ENCODE peak calls at places on chromosomes 4 and X, in nine cellular contexts. I is mammary epithelial cell, R is A549, Q is AG10803, S is heart left ventricle, L is cardiac fibroblast, T is lower leg skin, K is lower lobe of right lung, D is cardiac muscle cell. J is an unnamed sample.
A peak's percentile ranks its signal among the peaks of the same experiment; 100 is the strongest.

GRCh38 chrX:24055043-24055356 is 244 bp downstream of the EIF2S3 start:
- DNase-seq in I (no peak), R (no peak), Q (no peak), S (no peak), L (no peak), T (peak; percentile 87), K (no peak), D (no peak), J (no peak)

GRCh38 chr4:106987314-106987713 is 48.8 kb downstream of the DKK2 start:
- DNase-seq in I (no peak), R (no peak), Q (no peak), S (no peak), L (no peak), T (no peak), K (no peak), D (no peak), J (no peak)

GRCh38 chrX:136204571-136204970 is 46.6 kb downstream of the MAP7D3 start:
- DNase-seq in I (peak; percentile 31), R (peak; percentile 15), Q (peak; percentile 83), S (peak; percentile 35), L (peak; percentile 80), T (peak; percentile 88), K (peak; percentile 57), D (no peak), J (peak; percentile 76)

GRCh38 chr4:92303621-92304027 is at the start of gene GRID2:
- DNase-seq in I (peak; percentile 1), R (peak; percentile 1), Q (no peak), S (no peak), L (peak; percentile 8), T (no peak), K (no peak), D (peak; percentile 62), J (peak; percentile 8)

GRCh38 chr4:88606832-88607231 is 14.6 kb downstream of the HERC3 start:
- DNase-seq in I (peak; percentile 83), R (no peak), Q (no peak), S (no peak), L (no peak), T (no peak), K (no peak), D (no peak), J (no peak)

GRCh38 chrX:19602866-19603620 is 87.7 kb upstream of the MAP3K15 start:
- DNase-seq in I (peak; percentile 83), R (peak; percentile 54), Q (peak; percentile 55), S (no peak), L (peak; percentile 33), T (no peak), K (no peak), D (no peak), J (peak; percentile 43)

GRCh38 chrX:1185556-1185955 is 26.9 kb downstream of the CRLF2 start:
- DNase-seq in I (no peak), R (no peak), Q (no peak), S (no peak), L (no peak), T (peak; percentile 50), K (no peak), D (no peak), J (no peak)

GRCh38 chr4:110988741-110989140 is 365.9 kb upstream of the PITX2 start:
- DNase-seq in I (no peak), R (no peak), Q (no peak), S (no peak), L (no peak), T (no peak), K (no peak), D (peak; percentile 2), J (no peak)

GRCh38 chr4:140609548-140610425 is 41.0 kb upstream of the UCP1 start:
- DNase-seq in I (peak; percentile 45), R (peak; percentile 55), Q (peak; percentile 49), S (peak; percentile 28), L (peak; percentile 61), T (no peak), K (no peak), D (peak; percentile 82), J (peak; percentile 69)

GRCh38 chr4:47668810-47669408 is 169.0 kb downstream of the CORIN start:
- DNase-seq in I (peak; percentile 38), R (peak; percentile 3), Q (peak; percentile 61), S (no peak), L (peak; percentile 61), T (no peak), K (no peak), D (peak; percentile 66), J (peak; percentile 77)

GRCh38 chr4:102299302-102299701 is 46.0 kb downstream of the SLC39A8 start:
- DNase-seq in I (no peak), R (no peak), Q (peak; percentile 3), S (no peak), L (no peak), T (no peak), K (no peak), D (no peak), J (no peak)

GRCh38 chr4:106418444-106418843 is 49.9 kb upstream of the GIMD1 start:
- DNase-seq in I (no peak), R (no peak), Q (no peak), S (no peak), L (no peak), T (no peak), K (no peak), D (no peak), J (no peak)

GRCh38 chr4:16508968-16509367 is 282.7 kb upstream of the TAPT1 start:
- DNase-seq in I (no peak), R (no peak), Q (no peak), S (no peak), L (no peak), T (no peak), K (no peak), D (no peak), J (no peak)

GRCh38 chr4:36079666-36080065 is 164.6 kb downstream of the ARAP2 start:
- DNase-seq in I (no peak), R (no peak), Q (no peak), S (no peak), L (no peak), T (no peak), K (no peak), D (no peak), J (no peak)

DNA sequence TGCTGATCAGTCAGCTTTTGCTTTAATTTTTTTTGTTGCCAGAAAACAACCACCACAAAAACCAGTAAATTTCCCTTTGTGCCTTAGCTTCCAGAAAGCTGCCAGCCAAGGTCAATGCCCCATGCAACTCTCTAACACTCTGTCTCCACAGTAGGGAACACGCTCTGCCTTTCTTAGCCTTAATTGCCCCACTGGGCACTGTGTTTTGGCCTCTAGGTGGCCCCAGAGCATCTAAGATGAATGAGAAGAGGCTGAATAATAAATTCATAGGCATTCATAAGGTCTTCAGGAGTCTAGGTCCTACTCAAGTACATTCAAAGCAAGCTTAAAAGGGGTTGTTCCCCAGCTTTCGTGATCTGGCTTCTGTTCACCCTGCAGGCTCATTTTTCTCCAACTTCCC is 57.7 kb upstream of the PASD1 start:
- DNase-seq in I (peak; percentile 21), R (peak; percentile 3), Q (peak; percentile 12), S (no peak), L (no peak), T (no peak), K (no peak), D (peak; percentile 44), J (peak; percentile 8)
- TF ChIP-seq CTCF in I (peak; percentile 54), R (peak; percentile 37), Q (peak; percentile 46), S (peak; percentile 29), L (no peak), T (no peak), K (peak; percentile 23), D (peak; percentile 3), J (peak; percentile 32)

GRCh38 chrX:151563449-151563848 is at the start of gene PASD1:
- DNase-seq in I (no peak), R (no peak), Q (no peak), S (no peak), L (no peak), T (no peak), K (no peak), D (no peak), J (no peak)
- H3K4me3 ChIP-seq in I (no peak within 1 kb of the TSS), R (no peak within 1 kb of the TSS), Q (no peak within 1 kb of the TSS), S (no peak within 1 kb of the TSS), L (no peak within 1 kb of the TSS), T (no peak within 1 kb of the TSS), K (no peak within 1 kb of the TSS), D (no peak within 1 kb of the TSS), J (no peak within 1 kb of the TSS)

GRCh38 chr4:121126449-121127006 is 37.6 kb downstream of the TNIP3 start:
- DNase-seq in I (no peak), R (no peak), Q (no peak), S (no peak), L (no peak), T (no peak), K (no peak), D (no peak), J (no peak)
- TF ChIP-seq CTCF in I (no peak), R (no peak), Q (no peak), S (no peak), L (no peak), T (no peak), K (no peak), D (no peak), J (no peak)

DNA sequence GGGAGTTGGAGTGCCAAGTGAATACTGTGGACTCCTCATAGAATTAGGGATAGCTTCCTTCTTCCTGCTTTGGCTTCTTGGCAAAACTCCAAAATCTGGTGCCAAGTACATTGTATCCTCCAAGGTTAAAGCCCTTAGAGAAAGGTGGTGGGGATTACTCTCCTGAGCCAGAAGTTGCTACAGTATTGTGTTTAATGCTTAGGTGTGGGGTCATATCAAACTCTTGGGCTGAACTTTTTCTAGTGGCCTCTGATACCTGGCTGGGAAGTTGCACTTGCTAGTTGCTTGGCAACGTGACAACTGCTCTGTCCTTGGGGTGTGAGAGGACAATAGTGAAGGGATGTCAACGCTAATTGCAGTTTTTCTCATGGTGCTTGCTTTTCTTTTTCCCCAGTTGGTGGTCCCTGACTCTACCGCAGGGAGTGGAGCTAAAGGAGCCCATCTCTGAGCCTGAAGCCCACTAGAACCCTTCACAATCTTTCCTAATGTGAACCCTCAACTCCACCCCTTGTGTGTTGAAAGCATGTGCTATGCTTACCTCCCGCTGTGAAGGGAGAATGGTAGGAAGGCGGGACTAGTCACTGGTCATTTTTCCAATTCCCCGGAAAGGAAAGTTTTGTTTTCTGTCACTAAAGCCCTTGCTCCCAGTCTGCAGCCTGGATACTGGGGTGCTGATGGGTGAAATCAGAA is 35.5 kb downstream of the DLG3 start:
- DNase-seq in I (no peak), R (no peak), Q (no peak), S (peak; percentile 25), L (peak; percentile 23), T (no peak), K (no peak), D (peak; percentile 17), J (no peak)
- H3K4me3 ChIP-seq in I (no peak overlapping the region), R (no peak overlapping the region), Q (no peak overlapping the region), S (no peak overlapping the region), L (no peak overlapping the region), T (no peak overlapping the region), K (no peak overlapping the region), D (no peak overlapping the region), J (no peak overlapping the region)

DNA sequence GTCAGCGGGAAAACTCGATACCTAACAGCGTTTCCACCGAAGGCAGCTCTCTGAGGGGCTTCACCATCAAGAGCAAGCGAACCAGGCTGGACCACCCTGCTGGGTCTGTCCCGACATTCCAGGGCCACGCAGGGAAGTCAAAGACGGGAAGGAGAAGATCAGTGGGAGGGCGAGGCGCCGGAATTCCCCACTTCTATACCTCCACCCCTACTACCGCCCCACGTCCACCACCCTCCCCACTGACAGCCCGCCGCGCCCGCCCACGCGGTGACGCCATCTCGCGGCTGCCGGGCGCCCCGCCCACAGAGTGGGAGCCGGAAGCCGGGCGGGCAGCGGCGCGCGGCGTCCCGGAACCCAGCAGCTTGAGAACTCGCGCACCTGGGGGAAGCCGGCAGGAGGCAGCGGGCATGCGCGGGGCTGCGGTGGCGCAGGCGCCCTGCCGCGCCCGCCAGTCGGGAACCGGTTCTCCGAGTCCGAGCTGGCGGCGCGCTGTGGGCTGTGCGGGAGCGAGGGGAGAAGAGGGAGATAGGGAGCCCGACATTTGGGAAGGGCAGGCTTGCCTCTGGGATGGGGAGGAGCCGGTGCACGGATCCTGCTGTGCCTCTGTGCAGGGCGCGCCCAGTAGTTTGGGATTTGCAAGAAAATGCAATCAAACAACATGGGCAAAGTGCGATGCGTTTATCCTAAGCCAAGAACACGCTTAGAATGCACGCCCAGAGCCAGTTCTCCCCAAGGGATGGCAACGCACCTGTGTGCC is 3.2 kb upstream of the STIM2 start:
- DNase-seq in I (peak; percentile 89), R (peak; percentile 47), Q (peak; percentile 79), S (peak; percentile 92), L (peak; percentile 91), T (peak; percentile 97), K (peak; percentile 94), D (peak; percentile 89), J (peak; percentile 85)
- TF ChIP-seq CTCF in I (no peak), R (no peak), Q (no peak), S (peak; percentile 20), L (no peak), T (no peak), K (no peak), D (no peak), J (no peak)

J was measured in fibroblast of the aortic adventitia.